ENCODE peak calls at places on chromosomes 6 and 20, in four cellular contexts. N is T-cell, L is NCI-H1092 treated with DMSO at 0.1 percent for 48 hours, V is OCI-M1. S is an unnamed sample.

GRCh38 chr6:75201901-75202672 is 3.8 kb downstream of the COL12A1 start:
- DNase-seq in N (no peak), L (peak), V (no peak), S (no peak)

GRCh38 chr20:25470045-25470444 is 62.6 kb downstream of the GINS1 start:
- DNase-seq in N (no peak), L (no peak), V (peak), S (peak)

GRCh38 chr20:12963456-12963855 is 45.3 kb upstream of the SPTLC3 start:
- DNase-seq in N (no peak), L (no peak), V (no peak), S (no peak)

GRCh38 chr6:141675957-141676356 is 456.8 kb upstream of the GJE1 start:
- DNase-seq in N (no peak), L (peak), V (peak), S (no peak)

GRCh38 chr6:44664716-44665115 is 277.2 kb downstream of the CDC5L start:
- DNase-seq in N (no peak), L (no peak), V (no peak), S (no peak)

GRCh38 chr20:59748555-59749292 is 144.4 kb downstream of the PHACTR3 start:
- DNase-seq in N (no peak), L (no peak), V (no peak), S (no peak)

GRCh38 chr6:62541502-62541901 is 255.5 kb upstream of the KHDRBS2 start:
- DNase-seq in N (no peak), L (no peak), V (no peak), S (no peak)

GRCh38 chr20:40945754-40946451 is 82.7 kb upstream of the TOP1 start:
- DNase-seq in N (no peak), L (peak), V (peak), S (peak)

GRCh38 chr20:44686934-44687333 is 28.2 kb upstream of the CCN5 start:
- DNase-seq in N (no peak), L (no peak), V (no peak), S (no peak)

GRCh38 chr6:139943391-139943790 is 568.9 kb upstream of the CITED2 start:
- DNase-seq in N (no peak), L (no peak), V (peak), S (no peak)

GRCh38 chr6:124434416-124434815 is 527.8 kb upstream of the RNF217 start:
- DNase-seq in N (no peak), L (no peak), V (no peak), S (no peak)

GRCh38 chr20:40390654-40391053 is 298.4 kb downstream of the MAFB start:
- DNase-seq in N (no peak), L (no peak), V (no peak), S (no peak)

GRCh38 chr20:53608456-53609413 is 15.1 kb upstream of the ZNF217 start:
- DNase-seq in N (peak), L (no peak), V (peak), S (no peak)

GRCh38 chr6:143332153-143332845 is 118.2 kb downstream of the ADAT2 start:
- DNase-seq in N (no peak), L (no peak), V (no peak), S (no peak)

GRCh38 chr20:5100684-5101347 is 18.9 kb downstream of the PCNA start:
- DNase-seq in N (peak), L (peak), V (peak), S (peak)

GRCh38 chr20:36833275-36834020 is 42.5 kb upstream of the TLDC2 start:
- DNase-seq in N (no peak), L (no peak), V (no peak), S (no peak)

GRCh38 chr6:16741112-16742016 is 19.9 kb downstream of the ATXN1 start:
- DNase-seq in N (no peak), L (no peak), V (peak), S (no peak)

GRCh38 chr20:46051556-46052323 is 22.7 kb downstream of the SLC12A5 start:
- DNase-seq in N (no peak), L (peak), V (no peak), S (no peak)

GRCh38 chr6:43687437-43688347 is at the start of gene MRPS18A:
- DNase-seq in N (peak), L (peak), V (peak), S (peak)

GRCh38 chr6:38525888-38526287 is 113.8 kb downstream of the BTBD9 start:
- DNase-seq in N (no peak), L (no peak), V (no peak), S (no peak)

GRCh38 chr6:141123497-141123896 is 1009.2 kb upstream of the GJE1 start:
- DNase-seq in N (no peak), L (no peak), V (no peak), S (no peak)

S was measured in HEK293T.